ENCODE peak calls at places on chromosomes 16 and 17, in eight cellular contexts. One of them, this sample, is unnamed.
A peak's percentile ranks its signal among the peaks of the same experiment; 100 is the strongest.

GRCh38 chr16:30551781-30552180 is 6.4 kb downstream of the ZNF764 start:
- DNase-seq in nephron progenitor cell: no peak
- DNase-seq in effector CD4-positive, alpha-beta T cell: peak; percentile 66
- DNase-seq in HT-29: no peak
- DNase-seq in HEK293T: no peak
- DNase-seq in RWPE2: no peak
- DNase-seq in Peyer's patch: peak; percentile 36
- DNase-seq in NAMALWA: no peak
- DNase-seq in this sample: no peak

GRCh38 chr17:80920406-80920805 is 71.2 kb upstream of the CHMP6 start:
- DNase-seq in nephron progenitor cell: no peak
- DNase-seq in effector CD4-positive, alpha-beta T cell: no peak
- DNase-seq in HT-29: no peak
- DNase-seq in HEK293T: no peak
- DNase-seq in RWPE2: peak; percentile 55
- DNase-seq in Peyer's patch: no peak
- DNase-seq in NAMALWA: no peak
- DNase-seq in this sample: no peak

GRCh38 chr16:72858611-72859493 is 189.1 kb downstream of the ZFHX3 start:
- DNase-seq in nephron progenitor cell: no peak
- DNase-seq in effector CD4-positive, alpha-beta T cell: no peak
- DNase-seq in HT-29: no peak
- DNase-seq in HEK293T: no peak
- DNase-seq in RWPE2: no peak
- DNase-seq in Peyer's patch: no peak
- DNase-seq in NAMALWA: no peak
- DNase-seq in this sample: no peak

GRCh38 chr16:10242076-10242475 is 59.8 kb upstream of the GRIN2A start:
- DNase-seq in nephron progenitor cell: peak; percentile 47
- DNase-seq in effector CD4-positive, alpha-beta T cell: no peak
- DNase-seq in HT-29: no peak
- DNase-seq in HEK293T: no peak
- DNase-seq in RWPE2: no peak
- DNase-seq in Peyer's patch: no peak
- DNase-seq in NAMALWA: no peak
- DNase-seq in this sample: no peak

GRCh38 chr17:38444151-38444550 is 15.9 kb downstream of the ARHGAP23 start:
- DNase-seq in nephron progenitor cell: peak; percentile 78
- DNase-seq in effector CD4-positive, alpha-beta T cell: peak; percentile 33
- DNase-seq in HT-29: peak; percentile 98
- DNase-seq in HEK293T: peak; percentile 77
- DNase-seq in RWPE2: peak; percentile 81
- DNase-seq in Peyer's patch: peak; percentile 35
- DNase-seq in NAMALWA: peak; percentile 72
- DNase-seq in this sample: peak; percentile 84

GRCh38 chr17:55089251-55089650 is 120.7 kb downstream of the STXBP4 start:
- DNase-seq in nephron progenitor cell: no peak
- DNase-seq in effector CD4-positive, alpha-beta T cell: no peak
- DNase-seq in HT-29: no peak
- DNase-seq in HEK293T: no peak
- DNase-seq in RWPE2: no peak
- DNase-seq in Peyer's patch: no peak
- DNase-seq in NAMALWA: no peak
- DNase-seq in this sample: no peak

GRCh38 chr16:85265789-85266188 is 153.5 kb upstream of the CIBAR2 start:
- DNase-seq in nephron progenitor cell: no peak
- DNase-seq in effector CD4-positive, alpha-beta T cell: no peak
- DNase-seq in HT-29: no peak
- DNase-seq in HEK293T: no peak
- DNase-seq in RWPE2: no peak
- DNase-seq in Peyer's patch: no peak
- DNase-seq in NAMALWA: no peak
- DNase-seq in this sample: no peak

GRCh38 chr17:72390675-72391501 is 270.1 kb downstream of the SOX9 start:
- DNase-seq in nephron progenitor cell: no peak
- DNase-seq in effector CD4-positive, alpha-beta T cell: no peak
- DNase-seq in HT-29: peak; percentile 29
- DNase-seq in HEK293T: no peak
- DNase-seq in RWPE2: no peak
- DNase-seq in Peyer's patch: no peak
- DNase-seq in NAMALWA: no peak
- DNase-seq in this sample: no peak